ENCODE peak calls at places on chromosomes 6 and 20, in nine cellular contexts. Q, X, A, U, M, J, V, R and P are unnamed samples.

GRCh38 chr6:14270925-14271791 is 153.6 kb downstream of the CD83 start:
- DNase-seq in Q (peak; percentile 74), U (no peak), M (peak; percentile 93), R (no peak), V (peak; percentile 92), J (no peak), A (no peak), X (no peak), P (peak; percentile 80)

GRCh38 chr6:7991992-7992815 is 72.0 kb downstream of the BLOC1S5 start:
- DNase-seq in M (peak; percentile 83), A (no peak), U (peak; percentile 28), J (no peak), R (no peak), V (peak; percentile 87), Q (no peak), X (no peak), P (no peak)

GRCh38 chr6:117265425-117266266 is at the start of gene VGLL2:
- DNase-seq in M (peak; percentile 80), R (peak; percentile 87), Q (no peak), U (no peak), J (no peak), V (peak; percentile 83), X (no peak), A (peak; percentile 44), P (no peak)

GRCh38 chr6:1870902-1871301 is 261.2 kb downstream of the FOXC1 start:
- DNase-seq in J (no peak), V (no peak), M (no peak), U (no peak), R (no peak), A (no peak), X (no peak), Q (no peak), P (no peak)

GRCh38 chr6:52603000-52603795 is 26.3 kb upstream of the TRAM2 start:
- DNase-seq in X (no peak), M (peak; percentile 42), V (peak; percentile 50), J (no peak), U (no peak), R (no peak), A (no peak), Q (no peak), P (no peak)

GRCh38 chr6:169069361-169069760 is 184.3 kb downstream of the THBS2 start:
- DNase-seq in U (no peak), V (no peak), J (no peak), X (no peak), R (peak; percentile 63), Q (no peak), A (no peak), M (no peak), P (no peak)

GRCh38 chr6:3748208-3748701 is 3.3 kb downstream of the PXDC1 start:
- DNase-seq in U (peak; percentile 50), V (peak; percentile 91), X (no peak), Q (peak; percentile 74), A (no peak), M (peak; percentile 86), J (no peak), R (peak; percentile 77), P (peak; percentile 44)

GRCh38 chr6:169689247-169689646 is 12.6 kb downstream of the WDR27 start:
- DNase-seq in R (no peak), Q (no peak), V (no peak), A (no peak), X (no peak), M (no peak), U (no peak), J (no peak), P (no peak)

GRCh38 chr6:28587011-28587745 is 61.5 kb downstream of the GPX5 start:
- DNase-seq in A (peak; percentile 85), R (peak; percentile 93), X (peak; percentile 81), V (peak; percentile 16), U (peak; percentile 72), M (peak; percentile 45), Q (peak; percentile 83), J (no peak), P (no peak)

GRCh38 chr6:7406743-7407142 is 17.1 kb downstream of the RIOK1 start:
- DNase-seq in M (no peak), R (no peak), V (no peak), Q (no peak), U (no peak), A (no peak), X (no peak), J (no peak), P (no peak)

GRCh38 chr6:11201772-11202512 is 30.5 kb downstream of the NEDD9 start:
- DNase-seq in Q (no peak), R (no peak), U (no peak), A (no peak), X (no peak), J (no peak), V (no peak), M (no peak), P (no peak)

GRCh38 chr20:22562620-22563019 is 21.8 kb downstream of the FOXA2 start:
- DNase-seq in U (no peak), V (no peak), M (no peak), J (no peak), Q (no peak), X (no peak), A (no peak), R (no peak), P (no peak)

GRCh38 chr6:125945378-125946141 is 11.0 kb upstream of the HINT3 start:
- DNase-seq in U (no peak), A (no peak), R (no peak), V (peak; percentile 5), Q (no peak), X (no peak), J (no peak), M (no peak), P (no peak)

GRCh38 chr6:169723200-169723909 is 945 bp downstream of the PHF10 start:
- DNase-seq in U (peak; percentile 82), M (peak; percentile 73), J (peak; percentile 94), X (peak; percentile 56), A (peak; percentile 41), V (peak; percentile 74), Q (peak; percentile 89), R (peak; percentile 74), P (peak; percentile 39)

GRCh38 chr6:6825986-6826901 is 237.7 kb downstream of the LY86 start:
- DNase-seq in X (peak; percentile 52), U (no peak), R (no peak), M (peak; percentile 60), Q (no peak), A (no peak), V (no peak), J (no peak), P (peak; percentile 67)

GRCh38 chr6:47041741-47042140 is 391 bp downstream of the ADGRF1 start:
- DNase-seq in V (no peak), R (no peak), Q (no peak), X (no peak), J (no peak), M (no peak), A (no peak), U (no peak), P (no peak)

GRCh38 chr6:713351-713750 is 20.4 kb upstream of the EXOC2 start:
- DNase-seq in X (no peak), R (no peak), Q (no peak), J (no peak), U (no peak), V (no peak), M (no peak), A (no peak), P (no peak)

GRCh38 chr6:32664827-32665362 is 1.6 kb downstream of the HLA-DQB1 start:
- DNase-seq in U (peak; percentile 21), V (no peak), A (no peak), Q (peak; percentile 80), J (no peak), R (peak; percentile 65), X (no peak), M (peak; percentile 5), P (peak; percentile 16)

GRCh38 chr20:45479822-45480221 is 10.3 kb downstream of the WFDC2 start:
- DNase-seq in U (no peak), J (no peak), A (no peak), Q (no peak), R (no peak), M (no peak), V (no peak), X (no peak), P (no peak)

GRCh38 chr6:152948150-152948768 is 34.6 kb downstream of the FBXO5 start:
- DNase-seq in R (peak; percentile 50), U (no peak), M (peak; percentile 44), V (peak; percentile 58), Q (no peak), J (no peak), X (peak; percentile 20), A (peak; percentile 1), P (peak; percentile 8)

GRCh38 chr20:25032478-25033183 is 25.3 kb downstream of the ACSS1 start:
- DNase-seq in A (no peak), X (peak; percentile 34), U (peak; percentile 52), M (no peak), R (peak; percentile 76), Q (no peak), J (no peak), V (no peak), P (no peak)

GRCh38 chr6:163248051-163248450 is 166.5 kb upstream of the QKI start:
- DNase-seq in A (no peak), M (no peak), V (no peak), Q (no peak), X (no peak), J (no peak), U (no peak), R (peak; percentile 61), P (no peak)

GRCh38 chr6:20746024-20746423 is 211.8 kb downstream of the CDKAL1 start:
- DNase-seq in M (no peak), Q (no peak), J (no peak), V (no peak), R (no peak), A (no peak), U (no peak), X (no peak), P (no peak)

GRCh38 chr6:53986165-53986720 is 125.0 kb upstream of the MLIP start:
- DNase-seq in A (no peak), U (no peak), Q (no peak), M (peak; percentile 52), V (peak; percentile 47), R (peak; percentile 59), J (no peak), X (no peak), P (no peak)

GRCh38 chr20:6051505-6051904 is 2.4 kb downstream of the LRRN4 start:
- DNase-seq in A (no peak), Q (no peak), U (no peak), X (no peak), J (no peak), R (no peak), M (peak; percentile 79), V (peak; percentile 77), P (no peak)

GRCh38 chr6:53910834-53911233 is 116.0 kb downstream of the LRRC1 start:
- DNase-seq in U (peak; percentile 25), X (no peak), A (no peak), M (no peak), R (peak; percentile 56), Q (no peak), V (no peak), J (no peak), P (no peak)

GRCh38 chr6:125867483-125867935 is 76.7 kb downstream of the NCOA7 start:
- DNase-seq in A (no peak), R (no peak), Q (no peak), U (no peak), V (peak; percentile 50), X (no peak), M (peak; percentile 63), J (no peak), P (no peak)

GRCh38 chr20:13638162-13638495 is 603 bp downstream of the TASP1 start:
- DNase-seq in R (no peak), U (no peak), X (no peak), V (no peak), Q (no peak), M (peak; percentile 18), A (peak; percentile 24), J (no peak), P (no peak)